ENCODE peak calls at places on chromosomes 3 and 15, in four cellular contexts. W, Q, K and U are unnamed samples.

GRCh38 chr3:24296441-24297205 is 198.0 kb downstream of the THRB start:
- DNase-seq in W (no peak), Q (no peak), K (no peak), U (no peak)

GRCh38 chr3:42149537-42150426 is 58.6 kb downstream of the TRAK1 start:
- DNase-seq in Q (peak; percentile 75), K (no peak), W (no peak), U (peak; percentile 98)

GRCh38 chr3:52346623-52347530 is 30.8 kb downstream of the DNAH1 start:
- DNase-seq in Q (no peak), W (no peak), K (no peak), U (no peak)

GRCh38 chr15:51024735-51025453 is 69.8 kb downstream of the TNFAIP8L3 start:
- DNase-seq in K (no peak), W (no peak), Q (no peak), U (no peak)

GRCh38 chr3:133930341-133930933 is 34.8 kb upstream of the RAB6B start:
- DNase-seq in W (no peak), Q (peak; percentile 58), K (no peak), U (peak; percentile 78)

GRCh38 chr3:187966636-187967035 is 187.3 kb upstream of the LPP start:
- DNase-seq in Q (no peak), K (no peak), W (no peak), U (peak; percentile 38)

GRCh38 chr3:16784958-16785357 is 99.8 kb upstream of the PLCL2 start:
- DNase-seq in K (no peak), W (no peak), Q (no peak), U (no peak)

GRCh38 chr3:13746385-13746784 is 133.5 kb downstream of the WNT7A start:
- DNase-seq in Q (no peak), W (no peak), K (no peak), U (no peak)

GRCh38 chr15:71448688-71449114 is 333.4 kb downstream of the THSD4 start:
- DNase-seq in Q (peak; percentile 86), K (no peak), W (peak; percentile 2), U (peak; percentile 79)

GRCh38 chr3:71061581-71061980 is 521.9 kb downstream of the FOXP1 start:
- DNase-seq in W (no peak), K (no peak), Q (no peak), U (no peak)

GRCh38 chr3:11820540-11821041 is 26.1 kb downstream of the TAMM41 start:
- DNase-seq in K (no peak), W (no peak), Q (peak; percentile 5), U (no peak)

GRCh38 chr15:67084561-67084960 is 19.2 kb downstream of the SMAD3 start:
- DNase-seq in K (no peak), Q (no peak), W (no peak), U (no peak)

GRCh38 chr3:8557298-8557697 is 55.7 kb downstream of the LMCD1 start:
- DNase-seq in Q (no peak), W (no peak), K (no peak), U (no peak)

GRCh38 chr3:12501360-12502020 is 17.2 kb downstream of the TSEN2 start:
- DNase-seq in W (no peak), Q (no peak), K (no peak), U (no peak)

GRCh38 chr3:51706021-51706485 is 815 bp upstream of the GRM2 start:
- DNase-seq in K (no peak), Q (no peak), W (no peak), U (no peak)

GRCh38 chr3:181210275-181210674 is 220.7 kb upstream of the DNAJC19 start:
- DNase-seq in K (no peak), Q (peak; percentile 3), W (no peak), U (no peak)